ENCODE peak calls at places on chromosomes 16 and 17, in nine cellular contexts. C is uterus; M is omental fat pad; X is activated CD8-positive, alpha-beta T cell treated with anti-CD3 and anti-CD28 coated beads, Interleukin-2, amount 10 ng/mL, durations not matched to agents 7 days and 5 days; V is mucosa of descending colon; J is activated T-cell treated with anti-CD3 and anti-CD28 coated beads, Interleukin-2, amount 50 U/mL, for 4 hours; Z is anterior cingulate cortex; D is EH; P is T-helper 2 cell. G is an unnamed sample.

GRCh38 chr17:49708515-49709161 is 874 bp upstream of the SLC35B1 start:
- DNase-seq in C (peak), M (no peak), X (no peak), V (peak), J (no peak), Z (no peak), D (no peak), P (no peak), G (no peak)

GRCh38 chr16:77912617-77913016 is 109.7 kb upstream of the CLEC3A start:
- DNase-seq in C (no peak), M (no peak), X (no peak), V (no peak), J (no peak), Z (no peak), D (no peak), P (no peak), G (no peak)

GRCh38 chr16:1793578-1794220 is at the start of gene IGFALS:
- DNase-seq in C (no peak), M (no peak), X (no peak), V (no peak), J (no peak), Z (no peak), D (no peak), P (no peak), G (no peak)

GRCh38 chr16:56950455-56950854 is 11.3 kb upstream of the CETP start:
- DNase-seq in C (no peak), M (no peak), X (no peak), V (no peak), J (no peak), Z (no peak), D (no peak), P (no peak), G (no peak)

GRCh38 chr16:75589301-75589700 is 23.1 kb downstream of the GABARAPL2 start:
- DNase-seq in C (no peak), M (no peak), X (no peak), V (no peak), J (no peak), Z (no peak), D (no peak), P (no peak), G (no peak)

GRCh38 chr17:58576679-58577367 is 62.4 kb upstream of the MTMR4 start:
- DNase-seq in C (no peak), M (no peak), X (no peak), V (no peak), J (no peak), Z (no peak), D (no peak), P (no peak), G (no peak)

GRCh38 chr16:56643080-56643778 is 4.8 kb downstream of the MT1A start:
- DNase-seq in C (peak), M (peak), X (peak), V (peak), J (peak), Z (no peak), D (peak), P (peak), G (peak)

GRCh38 chr17:40056379-40057005 is 2.3 kb upstream of the MED24 start:
- DNase-seq in C (no peak), M (no peak), X (no peak), V (no peak), J (no peak), Z (peak), D (no peak), P (no peak), G (no peak)

GRCh38 chr16:86773339-86773715 is 195.0 kb downstream of the FOXL1 start:
- DNase-seq in C (no peak), M (no peak), X (no peak), V (no peak), J (no peak), Z (no peak), D (no peak), P (no peak), G (no peak)

GRCh38 chr16:48295493-48296281 is 48.3 kb upstream of the ABCC11 start:
- DNase-seq in C (no peak), M (no peak), X (no peak), V (no peak), J (no peak), Z (no peak), D (no peak), P (no peak), G (no peak)

GRCh38 chr17:82888583-82889495 is 49.0 kb upstream of the ZNF750 start:
- DNase-seq in C (no peak), M (no peak), X (no peak), V (peak), J (no peak), Z (no peak), D (no peak), P (no peak), G (no peak)

GRCh38 chr16:74984670-74985411 is at the start of gene WDR59:
- DNase-seq in C (peak), M (peak), X (peak), V (peak), J (peak), Z (peak), D (peak), P (peak), G (peak)

GRCh38 chr17:4497101-4497824 is 1.4 kb upstream of the SPNS2 start:
- DNase-seq in C (no peak), M (no peak), X (no peak), V (no peak), J (no peak), Z (peak), D (peak), P (no peak), G (peak)

GRCh38 chr17:36731091-36731490 is 129.7 kb downstream of the MRM1 start:
- DNase-seq in C (no peak), M (no peak), X (no peak), V (peak), J (no peak), Z (no peak), D (no peak), P (no peak), G (no peak)

GRCh38 chr16:24700549-24701392 is 28.7 kb upstream of the TNRC6A start:
- DNase-seq in C (peak), M (peak), X (no peak), V (peak), J (no peak), Z (peak), D (peak), P (no peak), G (peak)

GRCh38 chr16:53445534-53445933 is 11.3 kb downstream of the RBL2 start:
- DNase-seq in C (no peak), M (no peak), X (no peak), V (no peak), J (no peak), Z (no peak), D (no peak), P (peak), G (no peak)

GRCh38 chr17:39051001-39051605 is 83.9 kb upstream of the FBXO47 start:
- DNase-seq in C (no peak), M (no peak), X (no peak), V (no peak), J (no peak), Z (no peak), D (no peak), P (no peak), G (no peak)

GRCh38 chr17:11853321-11854151 is 143.7 kb downstream of the ZNF18 start:
- DNase-seq in C (no peak), M (no peak), X (no peak), V (no peak), J (no peak), Z (peak), D (no peak), P (no peak), G (no peak)

GRCh38 chr17:19250421-19251141 is 13.4 kb downstream of the EPN2 start:
- DNase-seq in C (no peak), M (no peak), X (no peak), V (no peak), J (no peak), Z (peak), D (no peak), P (no peak), G (no peak)

GRCh38 chr17:68657166-68657940 is 56.2 kb upstream of the FAM20A start:
- DNase-seq in C (no peak), M (no peak), X (no peak), V (no peak), J (no peak), Z (no peak), D (peak), P (no peak), G (no peak)

GRCh38 chr16:29925173-29925804 is 737 bp downstream of the KCTD13 start:
- DNase-seq in C (no peak), M (no peak), X (no peak), V (no peak), J (no peak), Z (no peak), D (peak), P (no peak), G (no peak)

GRCh38 chr16:8798174-8798527 is 512 bp downstream of the PMM2 start:
- DNase-seq in C (no peak), M (no peak), X (peak), V (no peak), J (no peak), Z (no peak), D (no peak), P (no peak), G (no peak)

G was measured in thoracic aorta.